ENCODE peak calls at places on chromosomes 11 and 22, in four cellular contexts. One of them, this sample, is unnamed.

GRCh38 chr11:83007909-83008580 is 63.7 kb downstream of the RAB30 start:
- DNase-seq in DMS153: no peak
- DNase-seq in T-cell: no peak
- DNase-seq in T-helper 1 cell: no peak
- DNase-seq in this sample: peak

GRCh38 chr11:71283960-71284359 is 31.6 kb upstream of the SHANK2 start:
- DNase-seq in T-cell: no peak
- DNase-seq in T-helper 1 cell: no peak
- DNase-seq in DMS153: no peak
- DNase-seq in this sample: no peak

GRCh38 chr11:35144103-35144741 is 5.3 kb downstream of the CD44 start:
- DNase-seq in T-cell: peak
- DNase-seq in DMS153: no peak
- DNase-seq in T-helper 1 cell: peak
- DNase-seq in this sample: no peak

GRCh38 chr11:15816996-15817395 is 539.4 kb downstream of the SOX6 start:
- DNase-seq in T-cell: no peak
- DNase-seq in T-helper 1 cell: no peak
- DNase-seq in DMS153: no peak
- DNase-seq in this sample: no peak

GRCh38 chr11:114683007-114683406 is 4.7 kb downstream of the NXPE2 start:
- DNase-seq in DMS153: no peak
- DNase-seq in T-helper 1 cell: no peak
- DNase-seq in T-cell: no peak
- DNase-seq in this sample: no peak

GRCh38 chr11:91795139-91795887 is 429.3 kb upstream of the FAT3 start:
- DNase-seq in T-cell: no peak
- DNase-seq in DMS153: no peak
- DNase-seq in T-helper 1 cell: no peak
- DNase-seq in this sample: no peak

GRCh38 chr22:45263790-45264269 is 20.9 kb upstream of the UPK3A start:
- DNase-seq in DMS153: peak
- DNase-seq in T-helper 1 cell: no peak
- DNase-seq in T-cell: no peak
- DNase-seq in this sample: peak

GRCh38 chr11:10606536-10607208 is 38.2 kb upstream of the LYVE1 start:
- DNase-seq in DMS153: no peak
- DNase-seq in T-helper 1 cell: no peak
- DNase-seq in T-cell: no peak
- DNase-seq in this sample: no peak

GRCh38 chr22:36220457-36220921 is 18.8 kb downstream of the APOL2 start:
- DNase-seq in T-cell: no peak
- DNase-seq in T-helper 1 cell: no peak
- DNase-seq in DMS153: peak
- DNase-seq in this sample: no peak

GRCh38 chr11:115222218-115222862 is 281.9 kb downstream of the CADM1 start:
- DNase-seq in T-cell: peak
- DNase-seq in DMS153: peak
- DNase-seq in T-helper 1 cell: no peak
- DNase-seq in this sample: no peak